ENCODE peak calls at places on chromosomes 4 and X, in five cellular contexts. J is T1000; B is ascending aorta; E is kidney epithelial cell; Y is activated CD4-positive, alpha-beta T cell treated with anti-CD3 and anti-CD28 coated beads, Interleukin-2, amount 50 U/mL, for 48 hours. M is an unnamed sample.
A peak's percentile ranks its signal among the peaks of the same experiment; 100 is the strongest.

GRCh38 chr4:65195002-65195401 is 475.3 kb downstream of the EPHA5 start:
- DNase-seq in J (no peak), B (no peak), E (no peak), Y (no peak), M (no peak)

GRCh38 chr4:78166582-78166981 is 109.5 kb downstream of the FRAS1 start:
- DNase-seq in J (no peak), B (no peak), E (no peak), Y (no peak), M (no peak)

GRCh38 chrX:29419774-29420553 is 795.4 kb upstream of the MAGEB2 start:
- DNase-seq in J (no peak), B (no peak), E (no peak), Y (no peak), M (no peak)

GRCh38 chr4:38128478-38129451 is 168.6 kb downstream of the PTTG2 start:
- DNase-seq in J (no peak), B (no peak), E (no peak), Y (peak; percentile 75), M (no peak)

GRCh38 chr4:48943387-48943786 is 36.8 kb upstream of the OCIAD2 start:
- DNase-seq in J (no peak), B (no peak), E (no peak), Y (no peak), M (no peak)

GRCh38 chr4:13844740-13845139 is 217.2 kb upstream of the BOD1L1 start:
- DNase-seq in J (no peak), B (no peak), E (no peak), Y (no peak), M (no peak)

GRCh38 chrX:102651242-102651967 is at the start of gene GPRASP1:
- DNase-seq in J (no peak), B (peak; percentile 77), E (no peak), Y (peak; percentile 26), M (no peak)

GRCh38 chrX:129798888-129799287 is 19.1 kb downstream of the SASH3 start:
- DNase-seq in J (no peak), B (no peak), E (no peak), Y (peak; percentile 49), M (no peak)

GRCh38 chr4:6308890-6309643 is 39.4 kb downstream of the WFS1 start:
- DNase-seq in J (no peak), B (no peak), E (no peak), Y (peak; percentile 6), M (no peak)

GRCh38 chr4:89177807-89178206 is 66.5 kb downstream of the TIGD2 start:
- DNase-seq in J (no peak), B (no peak), E (no peak), Y (no peak), M (no peak)